ENCODE peak calls at places on chromosomes 11 and 22, in eight cellular contexts. E, W, Z, Q, D, H, B and O are unnamed samples.
A peak's percentile ranks its signal among the peaks of the same experiment; 100 is the strongest.

GRCh38 chr11:129973809-129974208 is 28.8 kb downstream of the PRDM10 start:
- DNase-seq in D (no peak), H (peak; percentile 58), E (no peak), Z (no peak), Q (no peak), B (no peak), W (peak; percentile 86), O (no peak)

GRCh38 chr22:40407831-40408717 is 37.7 kb downstream of the SGSM3 start:
- DNase-seq in Z (no peak), H (no peak), Q (no peak), D (no peak), E (no peak), B (no peak), W (no peak), O (peak; percentile 75)

GRCh38 chr11:134797411-134798089 is 385.5 kb upstream of the B3GAT1 start:
- DNase-seq in B (no peak), D (no peak), H (no peak), Q (no peak), W (peak; percentile 3), E (no peak), Z (no peak), O (no peak)

GRCh38 chr11:114075891-114076441 is 16.5 kb downstream of the ZBTB16 start:
- DNase-seq in Z (peak; percentile 65), H (peak; percentile 25), W (peak; percentile 15), D (peak; percentile 61), E (peak; percentile 77), B (peak; percentile 6), Q (no peak), O (no peak)

GRCh38 chr11:98062714-98063113 is 958.0 kb upstream of the CNTN5 start:
- DNase-seq in E (no peak), H (no peak), D (no peak), W (no peak), Q (no peak), B (no peak), Z (no peak), O (no peak)

GRCh38 chr11:78465169-78465942 is 47.7 kb upstream of the GAB2 start:
- DNase-seq in H (no peak), D (no peak), W (no peak), B (no peak), Q (peak; percentile 35), E (no peak), Z (no peak), O (peak; percentile 86)

GRCh38 chr11:90770007-90770406 is 547.2 kb upstream of the CHORDC1 start:
- DNase-seq in B (no peak), Q (no peak), W (no peak), E (no peak), D (no peak), H (no peak), Z (no peak), O (no peak)

GRCh38 chr11:128235446-128235845 is 351.9 kb downstream of the ETS1 start:
- DNase-seq in E (no peak), Z (no peak), Q (no peak), W (no peak), D (no peak), H (no peak), B (no peak), O (no peak)

GRCh38 chr11:72378704-72379383 is 55.5 kb downstream of the CLPB start:
- DNase-seq in H (peak; percentile 83), E (peak; percentile 85), Q (peak; percentile 31), B (no peak), W (no peak), Z (no peak), D (no peak), O (no peak)

GRCh38 chr11:96033054-96033453 is 109.1 kb upstream of the MTMR2 start:
- DNase-seq in Z (no peak), D (no peak), B (no peak), Q (no peak), E (no peak), H (no peak), W (no peak), O (no peak)

GRCh38 chr11:111393096-111393495 is 14.0 kb upstream of the POU2AF1 start:
- DNase-seq in B (no peak), D (no peak), E (no peak), W (no peak), Z (no peak), Q (no peak), H (no peak), O (no peak)

GRCh38 chr11:123132881-123133280 is 62.2 kb downstream of the CLMP start:
- DNase-seq in B (no peak), H (no peak), Q (no peak), E (no peak), D (no peak), Z (no peak), W (no peak), O (no peak)

DNA sequence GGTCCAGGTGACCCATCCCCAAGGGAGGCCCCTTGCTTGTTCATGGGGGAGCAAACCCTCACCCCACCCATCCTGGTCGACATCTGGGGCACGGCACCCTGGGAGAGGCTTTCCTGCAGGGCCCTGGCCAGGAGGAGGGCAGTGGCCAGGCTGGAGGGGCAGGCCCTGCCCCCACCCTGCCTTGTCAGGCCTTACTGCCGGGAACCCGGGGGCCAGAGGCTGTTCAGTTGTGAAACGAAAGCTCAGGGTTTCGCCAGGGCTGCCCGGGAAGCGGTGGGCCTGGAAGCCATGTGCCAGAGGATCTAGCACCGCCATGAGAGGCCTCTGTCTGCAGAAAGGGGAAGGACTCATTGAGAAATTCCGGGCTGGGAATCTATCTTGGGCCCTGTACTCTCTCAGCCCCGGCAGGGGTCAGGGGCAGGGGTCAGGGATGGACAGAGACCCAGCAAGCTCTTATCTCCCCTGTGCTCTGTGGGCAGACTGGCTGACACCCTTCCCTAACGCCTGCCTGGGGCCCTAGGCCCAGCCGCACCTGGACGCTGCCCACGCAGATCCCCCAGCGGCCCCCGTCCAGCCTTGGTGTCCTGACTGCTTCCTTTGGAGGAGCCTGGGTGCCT is 6.3 kb downstream of the PIM3 start:
- DNase-seq in Q (peak; percentile 51), H (peak; percentile 91), Z (peak; percentile 83), W (peak; percentile 80), D (peak; percentile 57), E (peak; percentile 83), B (no peak), O (peak; percentile 91)
- TF ChIP-seq POLR2A in Q (peak; percentile 12), H (peak; percentile 25), Z (no peak), W (peak; percentile 55), D (no peak), E (no peak), B (no peak), O (no peak)

GRCh38 chr22:36022697-36023096 is 5.9 kb downstream of the RBFOX2 start:
- DNase-seq in H (no peak), W (no peak), E (no peak), B (no peak), D (no peak), Z (no peak), Q (no peak), O (no peak)

GRCh38 chr22:36026741-36027140 is 1.9 kb downstream of the RBFOX2 start:
- DNase-seq in H (no peak), B (no peak), W (no peak), Q (no peak), E (no peak), Z (no peak), D (no peak), O (no peak)

GRCh38 chr22:36021649-36022048 is 7.0 kb downstream of the RBFOX2 start:
- DNase-seq in H (no peak), Q (no peak), W (no peak), B (no peak), D (no peak), E (no peak), Z (no peak), O (no peak)

GRCh38 chr22:36017661-36018091 is 10.9 kb downstream of the RBFOX2 start:
- DNase-seq in E (no peak), D (no peak), H (no peak), B (no peak), Q (no peak), W (no peak), Z (no peak), O (no peak)

GRCh38 chr22:36022162-36022561 is 6.5 kb downstream of the RBFOX2 start:
- DNase-seq in D (no peak), H (no peak), E (no peak), B (no peak), Z (no peak), Q (no peak), W (no peak), O (no peak)
- TF ChIP-seq POLR2AphosphoS5 in D (no peak), H (no peak), E (no peak), B (no peak), Z (no peak), Q (no peak), W (no peak), O (no peak)

DNA sequence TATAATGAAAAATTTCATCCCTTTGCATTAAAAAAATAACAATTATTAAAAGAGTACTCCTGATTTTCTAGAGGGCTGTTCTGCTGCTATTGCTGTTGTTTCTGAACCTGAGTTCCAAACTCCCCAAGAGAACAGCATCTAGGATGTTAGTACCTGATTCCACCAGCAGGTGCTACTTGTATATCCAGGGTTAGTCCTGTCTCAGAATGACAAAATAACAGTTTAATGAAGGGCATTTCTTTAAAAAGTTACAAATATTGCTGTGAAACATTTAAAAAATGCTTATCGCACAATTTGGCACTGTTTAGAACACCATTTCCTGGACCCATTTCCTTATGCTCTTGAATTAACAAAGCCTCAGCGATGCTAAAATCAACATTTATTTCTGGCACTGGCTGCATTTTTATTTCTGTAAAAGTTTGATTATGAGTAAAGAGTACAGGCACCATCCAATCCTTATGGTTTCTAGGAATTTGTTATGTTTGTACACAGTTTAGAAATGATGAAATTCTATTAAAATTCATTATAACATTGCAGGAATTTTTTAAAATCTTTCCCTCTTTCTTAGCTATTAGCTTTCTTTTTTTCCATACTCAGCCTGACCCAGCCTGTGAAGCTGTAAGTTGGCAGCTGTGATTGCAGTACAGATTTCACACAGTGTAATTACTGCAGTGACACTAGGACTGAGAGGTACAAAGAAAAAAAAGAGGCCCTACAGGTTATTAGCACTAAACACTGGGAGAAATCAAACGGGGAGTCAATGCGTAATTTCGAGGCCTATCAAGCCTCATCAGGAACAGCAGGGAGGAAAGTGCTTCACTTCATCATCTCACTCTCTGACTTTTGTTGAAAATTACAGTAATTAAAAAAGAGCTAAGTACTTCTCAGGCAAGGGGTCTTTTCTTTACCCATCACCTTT is 208.8 kb downstream of the DCDC1 start:
- DNase-seq in H (no peak), Z (no peak), W (peak; percentile 7), D (peak; percentile 5), Q (no peak), B (peak; percentile 18), E (no peak), O (no peak)
- TF ChIP-seq CTCF in H (no peak), Z (no peak), W (no peak), D (no peak), Q (no peak), B (no peak), E (no peak), O (no peak)

GRCh38 chr11:102109896-102110760 is at the start of gene YAP1:
- DNase-seq in B (peak; percentile 77), W (peak; percentile 83), Q (peak; percentile 89), D (peak; percentile 66), E (peak; percentile 94), H (peak; percentile 85), Z (peak; percentile 92), O (peak; percentile 91)

GRCh38 chr11:102111011-102111786 is 952 bp downstream of the YAP1 start:
- DNase-seq in W (peak; percentile 94), E (peak; percentile 89), Z (peak; percentile 82), H (peak; percentile 79), B (no peak), Q (peak; percentile 71), D (no peak), O (no peak)

GRCh38 chr11:102112654-102112926 is 2.3 kb downstream of the YAP1 start:
- DNase-seq in E (no peak), B (no peak), W (no peak), H (no peak), Z (no peak), D (no peak), Q (no peak), O (no peak)

GRCh38 chr11:102110761-102111010 is 439 bp downstream of the YAP1 start:
- DNase-seq in D (no peak), B (no peak), Z (peak; percentile 63), H (no peak), E (no peak), Q (no peak), W (no peak), O (peak; percentile 81)

GRCh38 chr11:102111787-102112653 is 1.8 kb downstream of the YAP1 start:
- DNase-seq in Q (peak; percentile 43), E (peak; percentile 73), D (no peak), Z (no peak), B (peak; percentile 98), W (peak; percentile 97), H (peak; percentile 39), O (no peak)
- TF ChIP-seq POLR2A in Q (peak; percentile 72), E (no peak), D (no peak), Z (no peak), B (no peak), W (peak; percentile 61), H (peak; percentile 33), O (no peak)